ENCODE peak calls at places on chromosomes 4 and X, in nine cellular contexts. G, P, Q, N, K, E, C, B and D are unnamed samples.

GRCh38 chrX:101491943-101492342 is 6.7 kb downstream of the ARMCX4 start:
- DNase-seq in C (no peak), E (no peak), K (no peak), Q (no peak), B (no peak), G (no peak), N (no peak), P (no peak), D (no peak)

GRCh38 chrX:118675966-118676349 is 51.4 kb upstream of the IL13RA1 start:
- DNase-seq in B (no peak), C (no peak), K (no peak), G (no peak), Q (no peak), E (no peak), N (no peak), P (no peak), D (no peak)

GRCh38 chrX:98398542-98398941 is 1514.8 kb downstream of the RPA4 start:
- DNase-seq in P (no peak), B (no peak), N (no peak), E (no peak), Q (no peak), C (no peak), G (no peak), K (no peak), D (no peak)

GRCh38 chr4:929970-930625 is 2.0 kb downstream of the GAK start:
- DNase-seq in P (no peak), C (no peak), E (peak; percentile 52), Q (peak; percentile 52), B (no peak), G (no peak), K (no peak), N (no peak), D (no peak)

GRCh38 chr4:16199132-16199531 is 27.1 kb downstream of the TAPT1 start:
- DNase-seq in Q (no peak), G (no peak), K (no peak), E (no peak), P (no peak), B (no peak), C (no peak), N (no peak), D (no peak)

GRCh38 chr4:106090826-106091225 is 195.6 kb downstream of the NPNT start:
- DNase-seq in C (no peak), Q (no peak), G (no peak), E (no peak), K (no peak), N (no peak), B (no peak), P (no peak), D (no peak)

GRCh38 chr4:106987314-106987713 is 48.8 kb downstream of the DKK2 start:
- DNase-seq in E (no peak), P (no peak), B (no peak), Q (no peak), G (no peak), K (no peak), N (no peak), C (no peak), D (no peak)

GRCh38 chr4:5133933-5134594 is 82.8 kb downstream of the STK32B start:
- DNase-seq in B (no peak), Q (no peak), G (no peak), C (no peak), P (no peak), K (no peak), N (no peak), E (no peak), D (no peak)

GRCh38 chr4:107854326-107855030 is 29.7 kb downstream of the SGMS2 start:
- DNase-seq in P (no peak), K (no peak), Q (no peak), N (peak; percentile 20), C (no peak), E (no peak), B (no peak), G (no peak), D (no peak)

GRCh38 chrX:71927040-71927439 is 16.4 kb downstream of the NHSL2 start:
- DNase-seq in N (no peak), Q (no peak), K (no peak), G (no peak), B (no peak), C (no peak), E (no peak), P (no peak), D (no peak)

GRCh38 chr4:102825261-102826071 is 1.9 kb downstream of the UBE2D3 start:
- DNase-seq in E (no peak), P (no peak), N (no peak), K (peak; percentile 20), B (no peak), G (no peak), C (no peak), Q (peak; percentile 48), D (no peak)
- TF ChIP-seq POLR2A in E (no peak), P (no peak), N (no peak), K (peak; percentile 51), B (peak; percentile 12), G (peak; percentile 37), C (no peak), Q (peak; percentile 62), D (no peak)

DNA sequence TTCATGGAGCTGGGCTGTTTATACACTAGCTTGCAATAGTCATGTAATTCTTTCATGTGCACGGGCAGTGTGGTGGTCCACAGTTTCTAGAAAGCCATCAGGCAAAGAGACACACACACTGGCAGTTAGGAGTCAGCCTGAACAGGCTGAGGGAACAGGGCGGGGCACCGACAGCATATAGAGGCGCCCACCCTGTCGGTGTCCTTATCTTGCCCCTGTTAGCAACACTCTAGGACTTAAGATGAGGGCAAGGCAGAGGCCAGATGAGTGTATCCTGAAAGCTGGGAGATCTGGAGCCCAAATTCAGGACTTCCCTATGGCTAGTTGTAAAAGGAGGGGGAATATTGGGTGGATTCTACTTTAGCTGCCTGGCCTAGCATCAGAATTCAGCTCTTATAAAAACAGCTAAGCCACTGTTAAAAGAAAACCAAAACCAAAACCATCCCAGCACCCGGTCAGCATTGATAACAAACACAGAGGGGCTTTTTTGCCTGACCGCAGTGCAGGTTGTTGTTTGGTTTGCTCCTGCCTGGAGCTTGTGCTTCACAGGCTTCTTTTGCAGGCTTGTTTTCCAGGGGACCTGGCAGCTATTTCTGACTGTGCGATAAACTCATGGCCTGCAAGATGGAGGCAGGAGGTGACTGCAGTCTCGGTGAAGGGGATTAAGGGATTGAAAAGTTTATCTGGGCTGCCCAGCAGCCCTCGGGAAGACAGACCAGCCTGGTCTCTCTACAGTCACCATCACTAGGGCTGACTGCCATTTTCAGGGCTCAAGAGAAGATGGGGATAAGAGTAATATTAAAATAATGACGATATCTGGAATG is 638.9 kb downstream of the MID1IP1 start:
- DNase-seq in E (no peak), P (no peak), N (no peak), B (no peak), C (no peak), K (no peak), Q (no peak), G (no peak), D (no peak)
- TF ChIP-seq POLR2A in E (no peak), P (no peak), N (no peak), B (no peak), C (no peak), K (no peak), Q (no peak), G (no peak), D (no peak)

GRCh38 chrX:48737213-48737938 is 24.2 kb upstream of the GLOD5 start:
- DNase-seq in G (peak; percentile 78), K (peak; percentile 95), Q (peak; percentile 93), C (peak; percentile 92), E (peak; percentile 89), N (peak; percentile 89), P (peak; percentile 87), B (peak; percentile 64), D (peak; percentile 60)
- TF ChIP-seq POLR2A in G (no peak), K (peak; percentile 80), Q (peak; percentile 72), C (peak; percentile 58), E (no peak), N (peak; percentile 53), P (peak; percentile 37), B (peak; percentile 82), D (peak; percentile 36)

GRCh38 chrX:106726485-106727437 is at the start of gene RNF128:
- DNase-seq in Q (peak; percentile 55), N (no peak), B (no peak), G (peak; percentile 66), P (peak; percentile 24), K (peak; percentile 80), C (no peak), E (peak; percentile 72), D (no peak)
- TF ChIP-seq POLR2A in Q (peak; percentile 69), N (no peak), B (no peak), G (no peak), P (no peak), K (peak; percentile 93), C (no peak), E (no peak), D (no peak)

DNA sequence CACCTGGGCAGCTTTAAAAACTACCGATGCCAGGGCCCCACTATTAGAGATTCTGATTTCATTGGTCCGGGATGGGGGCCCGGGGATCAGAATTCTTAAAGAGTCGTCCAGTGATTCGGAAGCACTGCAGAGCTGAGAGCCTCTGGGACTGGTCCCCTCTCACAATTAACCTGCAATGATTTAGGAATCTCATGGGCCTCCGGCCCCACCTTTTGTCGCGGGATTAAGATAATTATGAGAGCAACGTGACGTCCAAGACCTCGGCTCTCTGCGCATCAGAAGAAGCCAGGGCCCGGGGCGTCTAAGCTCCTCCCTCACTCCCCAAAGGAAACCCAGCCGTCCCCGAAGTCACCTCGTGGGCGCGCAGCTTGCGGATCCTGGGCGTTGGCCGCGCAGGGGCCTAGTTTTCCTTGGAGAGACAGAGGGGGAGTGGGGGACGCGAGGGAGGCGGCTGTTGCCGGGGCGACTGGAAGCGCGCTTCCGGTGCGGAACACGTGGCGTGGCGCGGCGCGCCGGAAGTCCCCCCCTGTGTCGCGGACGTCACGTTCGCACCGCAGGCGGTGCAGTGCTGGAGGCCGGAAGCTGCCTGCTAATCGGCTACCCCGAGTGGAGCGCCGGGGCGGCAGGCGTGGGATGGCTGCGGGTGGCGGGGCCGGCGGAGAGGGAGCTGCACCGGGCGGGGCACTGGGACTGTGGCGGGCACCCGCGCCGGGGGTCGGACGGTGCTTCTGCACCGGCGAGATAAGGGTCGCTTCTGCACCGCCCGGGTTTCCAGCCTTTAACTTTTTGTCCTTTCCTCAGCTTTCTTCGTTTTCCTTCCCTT is at the start of gene GEMIN8:
- DNase-seq in P (peak; percentile 59), B (peak; percentile 39), E (peak; percentile 88), C (peak; percentile 92), K (peak; percentile 90), Q (peak; percentile 88), N (peak; percentile 92), G (peak; percentile 85), D (peak; percentile 32)
- TF ChIP-seq POLR2A in P (peak; percentile 75), B (peak; percentile 50), E (no peak), C (peak; percentile 53), K (peak; percentile 89), Q (peak; percentile 86), N (peak; percentile 63), G (no peak), D (no peak)

GRCh38 chrX:63754860-63755579 is 30.0 kb downstream of the ARHGEF9 start:
- DNase-seq in Q (peak; percentile 92), G (peak; percentile 80), B (peak; percentile 48), K (peak; percentile 91), C (peak; percentile 95), P (peak; percentile 80), E (peak; percentile 92), N (peak; percentile 91), D (peak; percentile 50)
- TF ChIP-seq POLR2A in Q (peak; percentile 80), G (peak; percentile 75), B (peak; percentile 72), K (peak; percentile 88), C (peak; percentile 84), P (peak; percentile 86), E (no peak), N (peak; percentile 63), D (peak; percentile 49)

GRCh38 chr4:123505457-123506310 is 109.1 kb downstream of the SPRY1 start:
- DNase-seq in N (peak; percentile 47), Q (peak; percentile 36), P (no peak), C (peak; percentile 73), B (peak; percentile 19), K (peak; percentile 59), G (peak; percentile 88), E (peak; percentile 62), D (no peak)
- TF ChIP-seq POLR2A in N (no peak), Q (peak; percentile 47), P (no peak), C (no peak), B (no peak), K (peak; percentile 58), G (peak; percentile 68), E (no peak), D (no peak)